ENCODE peak calls at places on chromosomes 12 and 14, in seven cellular contexts. O is GM12878, P is PC-9, B is osteoblast, V is H9, L is HCT116, J is fibroblast of lung. H is an unnamed sample.

GRCh38 chr12:102970780-102971179 is 13.3 kb downstream of the ASCL1 start:
- DNase-seq in P (no peak), B (no peak), V (no peak), O (no peak), L (no peak), J (no peak), H (no peak)

GRCh38 chr12:14111230-14111865 is 129.9 kb upstream of the GRIN2B start:
- DNase-seq in B (no peak), L (peak; percentile 31), O (peak; percentile 33), V (peak; percentile 76), J (no peak), P (peak; percentile 9), H (no peak)

GRCh38 chr12:89836026-89836425 is 127.4 kb upstream of the ATP2B1 start:
- DNase-seq in J (no peak), O (no peak), P (no peak), L (no peak), V (no peak), B (no peak), H (no peak)

GRCh38 chr14:22768947-22769346 is 2.5 kb downstream of the OXA1L start:
- DNase-seq in B (no peak), J (no peak), O (no peak), L (no peak), P (no peak), V (no peak), H (no peak)

GRCh38 chr12:11653215-11653753 is 3.8 kb downstream of the ETV6 start:
- DNase-seq in B (no peak), L (no peak), V (no peak), P (no peak), J (peak; percentile 23), O (peak; percentile 69), H (no peak)

GRCh38 chr14:105197274-105197673 is 16.2 kb upstream of the NUDT14 start:
- DNase-seq in L (no peak), B (no peak), J (peak; percentile 17), P (peak; percentile 37), O (no peak), V (no peak), H (no peak)

GRCh38 chr14:30553311-30553989 is 5.5 kb upstream of the G2E3 start:
- DNase-seq in J (peak; percentile 53), V (no peak), P (no peak), L (peak; percentile 21), O (no peak), B (peak; percentile 94), H (no peak)

GRCh38 chr14:78705989-78706388 is 535.8 kb downstream of the NRXN3 start:
- DNase-seq in V (no peak), J (no peak), P (no peak), O (no peak), B (no peak), L (no peak), H (no peak)

GRCh38 chr12:104304261-104305004 is 894 bp downstream of the EID3 start:
- DNase-seq in P (no peak), V (no peak), J (no peak), B (no peak), L (no peak), O (no peak), H (no peak)

GRCh38 chr12:53336137-53336785 is at the start of gene SP7:
- DNase-seq in P (no peak), J (no peak), L (no peak), V (no peak), O (no peak), B (peak; percentile 93), H (no peak)

GRCh38 chr12:86275356-86275755 is 19.2 kb upstream of the MGAT4C start:
- DNase-seq in B (no peak), V (no peak), J (no peak), O (no peak), P (no peak), L (no peak), H (no peak)

GRCh38 chr14:90632451-90632850 is 183.8 kb downstream of the TTC7B start:
- DNase-seq in B (no peak), V (no peak), J (no peak), L (no peak), O (no peak), P (no peak), H (no peak)

GRCh38 chr14:61462566-61463195 is 141.3 kb downstream of the PRKCH start:
- DNase-seq in P (no peak), B (no peak), J (peak; percentile 90), O (no peak), V (no peak), L (no peak), H (no peak)

GRCh38 chr12:66144796-66145754 is 14.5 kb upstream of the LLPH start:
- DNase-seq in O (no peak), L (peak; percentile 52), P (peak; percentile 27), V (no peak), J (peak; percentile 85), B (peak; percentile 62), H (no peak)

GRCh38 chr14:68787235-68787727 is 5.6 kb downstream of the ZFP36L1 start:
- DNase-seq in P (peak; percentile 31), V (peak; percentile 58), J (peak; percentile 49), O (no peak), B (peak; percentile 22), L (no peak), H (no peak)

GRCh38 chr12:49347307-49348237 is 884 bp downstream of the DNAJC22 start:
- DNase-seq in L (peak; percentile 89), J (peak; percentile 89), P (peak; percentile 88), B (peak; percentile 100), O (no peak), V (peak; percentile 92), H (no peak)

GRCh38 chr12:102702447-102703114 is 214.5 kb downstream of the PAH start:
- DNase-seq in J (peak; percentile 65), L (peak; percentile 36), B (peak; percentile 89), O (no peak), V (peak; percentile 57), P (peak; percentile 45), H (no peak)

GRCh38 chr14:100890451-100890850 is 13.1 kb downstream of the RTL1 start:
- DNase-seq in J (no peak), P (no peak), B (peak; percentile 65), O (no peak), V (no peak), L (no peak), H (no peak)

GRCh38 chr12:121916719-121917118 is 1.7 kb upstream of the CFAP251 start:
- DNase-seq in J (peak; percentile 66), O (no peak), V (peak; percentile 82), L (no peak), P (no peak), B (peak; percentile 48), H (no peak)

GRCh38 chr14:68141531-68142088 is 322.0 kb downstream of the RAD51B start:
- DNase-seq in L (peak; percentile 60), B (peak; percentile 65), P (peak; percentile 37), V (no peak), J (peak; percentile 74), O (no peak), H (no peak)

GRCh38 chr12:125766091-125766490 is 700.9 kb downstream of the AACS start:
- DNase-seq in J (no peak), L (no peak), P (no peak), V (no peak), O (no peak), B (no peak), H (no peak)

GRCh38 chr12:45775465-45775864 is 46.0 kb downstream of the ARID2 start:
- DNase-seq in L (no peak), P (no peak), B (peak; percentile 22), V (no peak), O (no peak), J (no peak), H (no peak)

DNA sequence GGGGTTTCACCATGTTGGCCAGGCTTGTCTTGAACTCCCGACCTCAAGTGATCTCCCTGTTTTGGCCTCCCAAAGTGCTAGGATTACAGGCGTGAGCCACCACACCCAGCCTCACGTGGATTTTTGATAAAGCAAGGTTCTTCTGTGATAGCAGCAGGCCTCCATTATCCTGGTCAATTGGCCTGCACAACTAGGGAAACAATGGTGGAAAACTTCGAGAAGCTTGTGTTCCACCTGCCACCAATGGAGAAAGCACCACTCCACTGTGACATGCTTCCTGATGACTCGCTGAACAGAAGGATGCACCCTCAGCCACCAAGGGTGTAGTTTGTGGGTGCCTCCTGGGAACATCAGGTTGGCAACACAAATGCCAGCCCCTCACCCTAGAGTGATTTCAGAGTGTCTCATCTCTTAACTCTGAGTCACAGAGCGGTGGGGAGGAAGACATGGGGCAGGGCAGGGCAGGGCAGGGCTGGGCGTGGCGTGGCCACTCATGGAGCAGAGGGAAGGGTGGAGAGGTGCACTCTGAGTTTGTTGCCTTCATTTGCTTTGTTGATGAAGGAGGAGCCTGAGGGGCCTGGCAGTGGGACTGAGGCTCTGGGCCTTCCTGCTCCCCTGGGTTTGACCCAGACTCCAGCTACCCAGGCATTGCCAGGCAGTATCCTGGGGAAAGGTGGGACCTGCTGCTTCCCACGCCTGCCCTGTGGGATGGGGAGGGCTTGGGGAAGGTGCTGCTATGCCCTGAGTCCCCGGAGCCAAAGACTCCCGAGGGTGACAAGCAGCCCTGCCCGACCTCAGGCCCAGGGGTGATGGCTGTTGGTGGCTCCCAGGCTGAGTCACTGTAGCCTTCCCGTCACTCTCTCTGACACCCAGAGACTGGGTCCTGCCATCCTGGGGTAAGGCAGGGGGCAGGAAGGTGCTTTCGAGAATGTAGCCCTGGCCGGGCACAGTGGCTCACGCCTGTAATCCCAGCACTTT is 18.0 kb upstream of the ANKRD9 start:
- DNase-seq in O (no peak), V (no peak), L (peak; percentile 63), B (peak; percentile 74), J (no peak), P (peak; percentile 93), H (peak; percentile 90)
- H3K4me2 ChIP-seq in O (no peak overlapping the region), V (no peak overlapping the region), L (peak overlapping the region; percentile 79), B (no peak overlapping the region), J (no peak overlapping the region), P (peak overlapping the region; percentile 55), H (peak overlapping the region; percentile 54)

DNA sequence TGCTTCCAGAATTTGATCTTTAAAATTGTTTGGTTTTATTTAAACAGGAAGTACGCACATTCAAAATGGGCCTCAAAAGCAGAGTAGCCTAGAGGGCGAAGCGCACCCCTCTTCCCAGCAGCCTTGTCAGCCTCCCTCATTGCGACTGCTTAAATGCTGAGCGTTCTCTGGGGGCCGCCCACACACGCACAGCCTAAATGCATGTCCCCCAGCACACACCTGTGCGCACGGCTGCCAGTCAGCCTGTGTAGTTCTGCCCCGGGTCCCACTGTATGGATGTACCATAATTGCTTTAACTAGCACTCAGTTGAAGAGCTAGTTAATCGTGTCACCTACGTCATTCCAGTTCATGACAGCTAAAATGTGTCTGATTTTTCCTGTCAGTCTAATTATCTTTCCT is 79.3 kb downstream of the TESC start:
- DNase-seq in O (no peak), V (no peak), B (no peak), J (no peak), L (no peak), P (no peak), H (no peak)
- TF ChIP-seq CTCF in O (no peak), V (no peak), B (no peak), J (no peak), L (no peak), P (no peak), H (no peak)

GRCh38 chr14:102805454-102805891 is 28.2 kb downstream of the TRAF3 start:
- DNase-seq in J (no peak), B (peak; percentile 87), V (peak; percentile 54), O (no peak), P (peak; percentile 65), L (peak; percentile 68), H (no peak)
- H4K20me1 ChIP-seq in J (no peaks in the 10 kb centered on the region), B (peaks cover 45% of the 10 kb centered on the region), V (no peaks in the 10 kb centered on the region), O (peaks cover 8% of the 10 kb centered on the region), P (peaks cover 4% of the 10 kb centered on the region), L (no peaks in the 10 kb centered on the region), H (peaks cover 3% of the 10 kb centered on the region)

GRCh38 chr12:19273482-19274330 is 144.2 kb downstream of the PLEKHA5 start:
- DNase-seq in J (peak; percentile 93), L (peak; percentile 82), B (peak; percentile 84), P (peak; percentile 91), O (no peak), V (no peak), H (peak; percentile 44)
- H3K4me2 ChIP-seq in J (peak overlapping the region; percentile 56), L (peak overlapping the region; percentile 67), B (peak overlapping the region; percentile 61), P (peak overlapping the region; percentile 24), O (no peak overlapping the region), V (no peak overlapping the region), H (peak overlapping the region; percentile 67)

GRCh38 chr12:1739368-1739767 is 48.5 kb downstream of the ADIPOR2 start:
- DNase-seq in V (no peak), B (no peak), L (no peak), J (no peak), O (no peak), P (no peak), H (no peak)
- TF ChIP-seq CTCF in V (no peak), B (no peak), L (no peak), J (no peak), O (no peak), P (no peak), H (no peak)